ENCODE peak calls at places on chromosomes 13 and 19, in four cellular contexts. One of them, this sample, is unnamed.

GRCh38 chr19:27652281-27652680 is 1560.7 kb downstream of the UQCRFS1 start:
- DNase-seq in tibial nerve: no peak
- DNase-seq in lower lobe of right lung: no peak
- DNase-seq in endodermal cell: no peak
- DNase-seq in this sample: no peak

GRCh38 chr13:36059366-36059765 is 71.8 kb downstream of the DCLK1 start:
- DNase-seq in endodermal cell: no peak
- DNase-seq in tibial nerve: peak; percentile 20
- DNase-seq in lower lobe of right lung: no peak
- DNase-seq in this sample: no peak

GRCh38 chr19:6230991-6231448 is 48.8 kb downstream of the MLLT1 start:
- DNase-seq in tibial nerve: no peak
- DNase-seq in endodermal cell: no peak
- DNase-seq in lower lobe of right lung: no peak
- DNase-seq in this sample: no peak

GRCh38 chr19:2969104-2969504 is 8.3 kb upstream of the TLE6 start:
- DNase-seq in endodermal cell: no peak
- DNase-seq in tibial nerve: no peak
- DNase-seq in lower lobe of right lung: no peak
- DNase-seq in this sample: no peak

GRCh38 chr19:10543420-10544241 is at the start of gene ATG4D:
- DNase-seq in endodermal cell: peak; percentile 95
- DNase-seq in lower lobe of right lung: peak; percentile 92
- DNase-seq in tibial nerve: peak; percentile 56
- DNase-seq in this sample: peak; percentile 60

GRCh38 chr19:43765109-43765876 is 10.5 kb upstream of the SMG9 start:
- DNase-seq in endodermal cell: peak; percentile 67
- DNase-seq in lower lobe of right lung: no peak
- DNase-seq in tibial nerve: no peak
- DNase-seq in this sample: no peak

GRCh38 chr19:38045554-38046253 is 138.7 kb downstream of the SIPA1L3 start:
- DNase-seq in lower lobe of right lung: no peak
- DNase-seq in endodermal cell: peak; percentile 64
- DNase-seq in tibial nerve: no peak
- DNase-seq in this sample: no peak

GRCh38 chr19:32543107-32543900 is 37.7 kb upstream of the PDCD5 start:
- DNase-seq in tibial nerve: no peak
- DNase-seq in endodermal cell: no peak
- DNase-seq in lower lobe of right lung: no peak
- DNase-seq in this sample: no peak

GRCh38 chr13:108495686-108496363 is 133.6 kb upstream of the MYO16 start:
- DNase-seq in lower lobe of right lung: no peak
- DNase-seq in tibial nerve: no peak
- DNase-seq in endodermal cell: peak; percentile 79
- DNase-seq in this sample: no peak

GRCh38 chr13:34166406-34166805 is 348.5 kb downstream of the RFC3 start:
- DNase-seq in lower lobe of right lung: no peak
- DNase-seq in endodermal cell: no peak
- DNase-seq in tibial nerve: no peak
- DNase-seq in this sample: no peak

GRCh38 chr13:111165189-111165588 is 50.1 kb downstream of the ARHGEF7 start:
- DNase-seq in endodermal cell: no peak
- DNase-seq in lower lobe of right lung: no peak
- DNase-seq in tibial nerve: no peak
- DNase-seq in this sample: peak; percentile 92

GRCh38 chr13:31846984-31847752 is 107.8 kb downstream of the RXFP2 start:
- DNase-seq in endodermal cell: no peak
- DNase-seq in tibial nerve: no peak
- DNase-seq in lower lobe of right lung: no peak
- DNase-seq in this sample: no peak

DNA sequence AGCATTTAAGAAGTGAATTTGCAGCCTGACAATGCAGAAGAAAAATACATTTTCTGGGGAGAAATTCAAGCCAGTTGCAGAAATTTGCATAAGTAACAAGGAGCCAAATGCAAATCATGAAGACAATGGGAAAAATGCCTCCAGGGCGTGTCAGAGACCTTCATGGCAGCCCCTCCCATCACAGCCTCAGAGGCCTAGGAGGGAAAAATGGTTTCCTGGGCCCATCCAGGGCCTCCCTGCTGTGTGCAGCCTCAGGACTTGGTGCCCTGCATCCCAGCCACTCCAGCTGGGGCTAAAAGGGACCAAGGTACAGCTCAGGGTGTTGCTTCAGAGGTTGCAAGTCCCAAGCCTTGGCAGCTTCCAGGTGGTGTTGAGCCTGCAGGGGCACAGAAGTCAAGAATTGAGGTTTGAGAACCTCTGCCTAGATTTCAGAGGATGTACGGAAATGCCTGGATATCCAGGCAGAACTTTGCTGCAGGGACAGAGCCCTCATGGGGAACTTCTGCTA is 16.7 kb upstream of the ITM2B start:
- DNase-seq in endodermal cell: no peak
- DNase-seq in tibial nerve: no peak
- DNase-seq in lower lobe of right lung: no peak
- DNase-seq in this sample: no peak
- H3K4me3 ChIP-seq in endodermal cell: no peak overlapping the region
- H3K4me3 ChIP-seq in tibial nerve: no peak overlapping the region
- H3K4me3 ChIP-seq in lower lobe of right lung: no peak overlapping the region
- H3K4me3 ChIP-seq in this sample: no peak overlapping the region

DNA sequence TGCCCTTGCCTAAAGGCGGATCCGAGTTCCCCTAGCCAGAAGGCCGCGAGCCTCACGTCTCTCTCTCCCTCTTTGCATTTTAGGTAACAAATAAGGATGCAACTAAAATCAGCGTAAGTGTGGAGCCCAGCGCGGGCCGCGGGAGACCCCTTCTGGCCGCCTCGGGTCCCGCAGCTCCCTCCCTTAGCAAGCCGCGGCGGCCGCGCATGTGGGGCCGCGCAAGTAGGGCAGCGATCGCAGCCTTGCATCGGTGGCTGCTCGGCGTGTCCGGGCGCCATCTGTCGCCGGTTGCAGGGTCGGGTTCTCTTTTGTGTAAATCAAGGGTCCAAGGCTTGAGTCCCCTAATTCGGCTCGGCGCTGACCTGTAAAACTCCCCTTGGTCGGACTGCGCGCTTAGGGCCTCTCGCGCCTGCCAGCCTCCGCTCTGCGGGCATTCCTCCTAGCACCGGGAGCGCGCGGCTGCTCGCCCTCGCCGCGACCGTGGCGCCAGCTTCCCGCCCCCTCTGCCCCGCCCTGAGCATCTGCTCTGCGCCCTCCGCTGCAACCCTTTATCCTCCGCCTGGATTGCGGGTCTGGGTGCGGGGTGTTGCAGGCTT is 2.7 kb downstream of the VSTM2B start:
- DNase-seq in endodermal cell: peak; percentile 94
- DNase-seq in lower lobe of right lung: no peak
- DNase-seq in tibial nerve: no peak
- DNase-seq in this sample: no peak
- H3K4me1 ChIP-seq in endodermal cell: no peaks in the 10 kb centered on the region
- H3K4me1 ChIP-seq in lower lobe of right lung: peaks cover 18% of the 10 kb centered on the region
- H3K4me1 ChIP-seq in tibial nerve: no peaks in the 10 kb centered on the region
- H3K4me1 ChIP-seq in this sample: no peaks in the 10 kb centered on the region

DNA sequence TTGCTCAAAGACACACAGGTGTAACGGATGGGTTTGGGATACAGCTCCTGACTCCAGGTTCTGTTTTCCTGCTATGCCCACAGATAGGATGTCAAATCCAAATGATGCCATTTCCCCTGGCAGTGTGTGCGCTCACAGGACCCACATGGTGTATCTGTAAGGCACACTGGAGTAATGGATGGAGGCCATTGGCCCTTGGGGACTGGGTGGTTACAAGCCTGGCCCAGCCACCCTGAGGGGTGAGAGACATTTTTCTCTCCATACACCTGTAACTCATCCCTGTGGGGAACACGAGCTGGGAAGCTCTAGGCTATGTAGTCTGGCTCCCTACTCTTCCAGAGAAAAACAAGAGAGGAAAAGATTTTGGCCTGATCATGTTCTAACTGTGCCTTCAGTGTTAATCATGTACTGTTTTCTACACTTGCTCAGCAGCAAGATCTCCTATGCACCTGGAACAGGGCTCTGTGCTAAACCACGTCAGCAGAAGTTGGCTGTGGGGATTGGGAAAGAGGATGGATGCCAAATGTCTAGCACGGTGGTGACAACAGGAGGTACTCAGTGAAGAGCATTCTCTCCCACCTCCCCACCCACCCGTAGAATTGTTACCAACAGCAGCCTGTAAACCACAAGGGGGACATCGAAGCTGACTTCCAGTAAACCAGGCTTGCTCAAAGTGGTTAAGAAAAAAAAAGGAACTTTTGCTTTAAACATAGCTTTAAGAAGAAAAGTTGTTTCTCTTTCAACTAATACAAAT is 237.0 kb downstream of the LACC1 start:
- DNase-seq in endodermal cell: peak; percentile 69
- DNase-seq in tibial nerve: no peak
- DNase-seq in lower lobe of right lung: no peak
- DNase-seq in this sample: no peak
- TF ChIP-seq CTCF in endodermal cell: peak; percentile 62
- TF ChIP-seq CTCF in tibial nerve: no peak
- TF ChIP-seq CTCF in lower lobe of right lung: no peak
- TF ChIP-seq CTCF in this sample: no peak

DNA sequence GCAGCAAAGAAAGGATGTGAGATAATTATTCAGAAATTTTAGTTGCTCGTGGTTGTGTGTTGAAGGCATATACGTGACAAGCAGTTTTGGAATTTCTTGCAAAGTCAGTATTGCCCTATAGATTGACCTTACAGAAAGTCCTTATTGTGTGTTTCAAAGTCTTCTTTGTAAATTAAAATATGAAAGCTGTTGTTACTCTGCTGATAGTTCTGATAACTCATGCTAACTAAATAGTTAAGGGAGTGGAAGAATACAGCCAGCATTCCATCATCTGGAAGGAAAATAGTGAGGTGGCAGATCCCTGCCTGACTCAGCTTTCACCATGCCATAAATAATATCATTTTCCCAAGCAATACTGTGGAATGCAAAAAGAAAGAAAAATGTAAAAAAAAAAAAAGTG is 27.2 kb downstream of the WASF3 start:
- DNase-seq in lower lobe of right lung: no peak
- DNase-seq in endodermal cell: no peak
- DNase-seq in tibial nerve: no peak
- DNase-seq in this sample: no peak
- H3K4me3 ChIP-seq in lower lobe of right lung: no peak overlapping the region
- H3K4me3 ChIP-seq in endodermal cell: no peak overlapping the region
- H3K4me3 ChIP-seq in tibial nerve: no peak overlapping the region
- H3K4me3 ChIP-seq in this sample: no peak overlapping the region

GRCh38 chr19:46785054-46785979 is 3.1 kb downstream of the SLC1A5 start:
- DNase-seq in tibial nerve: no peak
- DNase-seq in endodermal cell: no peak
- DNase-seq in lower lobe of right lung: no peak
- DNase-seq in this sample: no peak
- H3K4me1 ChIP-seq in tibial nerve: peaks cover 34% of the 10 kb centered on the region
- H3K4me1 ChIP-seq in endodermal cell: peaks cover 2% of the 10 kb centered on the region
- H3K4me1 ChIP-seq in lower lobe of right lung: peaks cover 38% of the 10 kb centered on the region
- H3K4me1 ChIP-seq in this sample: peaks cover 13% of the 10 kb centered on the region

GRCh38 chr13:39777527-39778061 is 122.1 kb downstream of the COG6 start:
- DNase-seq in tibial nerve: no peak
- DNase-seq in lower lobe of right lung: no peak
- DNase-seq in endodermal cell: peak; percentile 59
- DNase-seq in this sample: no peak
- TF ChIP-seq CTCF in tibial nerve: peak; percentile 29
- TF ChIP-seq CTCF in lower lobe of right lung: no peak
- TF ChIP-seq CTCF in endodermal cell: peak; percentile 63
- TF ChIP-seq CTCF in this sample: no peak

GRCh38 chr13:81382236-81382635 is 1041.3 kb upstream of the SPRY2 start:
- DNase-seq in tibial nerve: no peak
- DNase-seq in endodermal cell: peak; percentile 42
- DNase-seq in lower lobe of right lung: no peak
- DNase-seq in this sample: no peak

GRCh38 chr13:81381560-81381959 is 1040.6 kb upstream of the SPRY2 start:
- DNase-seq in tibial nerve: no peak
- DNase-seq in endodermal cell: no peak
- DNase-seq in lower lobe of right lung: no peak
- DNase-seq in this sample: no peak

GRCh38 chr13:81383441-81383840 is 1042.5 kb upstream of the SPRY2 start:
- DNase-seq in tibial nerve: no peak
- DNase-seq in endodermal cell: no peak
- DNase-seq in lower lobe of right lung: no peak
- DNase-seq in this sample: no peak

GRCh38 chr13:81379183-81379582 is 1038.3 kb upstream of the SPRY2 start:
- DNase-seq in endodermal cell: no peak
- DNase-seq in lower lobe of right lung: no peak
- DNase-seq in tibial nerve: no peak
- DNase-seq in this sample: no peak

GRCh38 chr13:81377926-81378325 is 1037.0 kb upstream of the SPRY2 start:
- DNase-seq in endodermal cell: no peak
- DNase-seq in tibial nerve: no peak
- DNase-seq in lower lobe of right lung: no peak
- DNase-seq in this sample: no peak
- H3K4me3 ChIP-seq in endodermal cell: no peak overlapping the region
- H3K4me3 ChIP-seq in tibial nerve: no peak overlapping the region
- H3K4me3 ChIP-seq in lower lobe of right lung: no peak overlapping the region
- H3K4me3 ChIP-seq in this sample: no peak overlapping the region

This sample was measured in gastrocnemius medialis.